ENCODE peak calls at places on chromosomes 4 and X, in eight cellular contexts. M is stomach, Q is sigmoid colon, B is endothelial cell of umbilical vein, C is transverse colon, N is SK-N-SH, W is upper lobe of left lung, P is GM23338. L is an unnamed sample.

GRCh38 chr4:7434766-7435150 is at the start of gene PSAPL1:
- DNase-seq in M (peak), Q (no peak), B (no peak), C (peak), N (peak), W (peak), P (peak), L (no peak)

GRCh38 chrX:40543661-40544328 is 37.0 kb upstream of the ATP6AP2 start:
- DNase-seq in M (no peak), Q (no peak), B (peak), C (no peak), N (peak), W (no peak), P (peak), L (no peak)

GRCh38 chr4:121455285-121455684 is 74.5 kb upstream of the QRFPR start:
- DNase-seq in M (no peak), Q (no peak), B (no peak), C (no peak), N (no peak), W (no peak), P (peak), L (no peak)

GRCh38 chrX:151880895-151881294 is 31.8 kb upstream of the MAGEA4 start:
- DNase-seq in M (no peak), Q (no peak), B (no peak), C (no peak), N (no peak), W (no peak), P (no peak), L (no peak)

GRCh38 chr4:108172780-108173598 is 4.3 kb upstream of the LEF1 start:
- DNase-seq in M (peak), Q (no peak), B (peak), C (peak), N (peak), W (no peak), P (peak), L (peak)

GRCh38 chr4:6748286-6748685 is 32.3 kb downstream of the BLOC1S4 start:
- DNase-seq in M (no peak), Q (no peak), B (no peak), C (no peak), N (no peak), W (no peak), P (no peak), L (no peak)

GRCh38 chrX:40325161-40325560 is 227.4 kb upstream of the BCOR start:
- DNase-seq in M (no peak), Q (no peak), B (no peak), C (no peak), N (no peak), W (no peak), P (no peak), L (no peak)

GRCh38 chr4:163332526-163333405 is at the start of gene NPY1R:
- DNase-seq in M (peak), Q (peak), B (peak), C (peak), N (peak), W (peak), P (peak), L (peak)

GRCh38 chr4:7198440-7199128 is 6.2 kb downstream of the SORCS2 start:
- DNase-seq in M (no peak), Q (peak), B (no peak), C (no peak), N (no peak), W (peak), P (no peak), L (no peak)

GRCh38 chr4:187604984-187605383 is 390.6 kb upstream of the ZFP42 start:
- DNase-seq in M (no peak), Q (no peak), B (no peak), C (no peak), N (no peak), W (no peak), P (peak), L (no peak)

GRCh38 chr4:100497729-100498250 is 20.0 kb downstream of the EMCN start:
- DNase-seq in M (no peak), Q (no peak), B (peak), C (no peak), N (no peak), W (no peak), P (no peak), L (no peak)
- H3K27ac ChIP-seq in M (no peak), Q (no peak), B (peak), C (no peak), N (no peak), W (no peak), P (no peak), L (peak)

GRCh38 chr4:140046573-140046972 is 107.4 kb downstream of the MAML3 start:
- DNase-seq in M (no peak), Q (no peak), B (peak), C (no peak), N (no peak), W (no peak), P (peak), L (no peak)

GRCh38 chr4:140047781-140048180 is 106.2 kb downstream of the MAML3 start:
- DNase-seq in M (no peak), Q (no peak), B (peak), C (no peak), N (no peak), W (no peak), P (peak), L (no peak)

GRCh38 chr4:140046037-140046436 is 107.9 kb downstream of the MAML3 start:
- DNase-seq in M (no peak), Q (no peak), B (peak), C (no peak), N (no peak), W (no peak), P (no peak), L (no peak)

GRCh38 chr4:140048419-140049022 is 105.5 kb downstream of the MAML3 start:
- DNase-seq in M (no peak), Q (no peak), B (peak), C (no peak), N (no peak), W (no peak), P (no peak), L (no peak)

GRCh38 chr4:140047017-140047640 is 106.9 kb downstream of the MAML3 start:
- DNase-seq in M (peak), Q (no peak), B (peak), C (no peak), N (no peak), W (no peak), P (peak), L (no peak)
- TF ChIP-seq POLR2AphosphoS5 in M (no peak), Q (no peak), B (no peak), C (no peak), N (no peak), W (no peak), P (no peak), L (no peak)

GRCh38 chr4:26049447-26049846 is 135.4 kb downstream of the SMIM20 start:
- DNase-seq in M (no peak), Q (no peak), B (no peak), C (no peak), N (no peak), W (no peak), P (no peak), L (no peak)
- H3K27ac ChIP-seq in M (peak), Q (peak), B (no peak), C (peak), N (no peak), W (peak), P (no peak), L (no peak)

DNA sequence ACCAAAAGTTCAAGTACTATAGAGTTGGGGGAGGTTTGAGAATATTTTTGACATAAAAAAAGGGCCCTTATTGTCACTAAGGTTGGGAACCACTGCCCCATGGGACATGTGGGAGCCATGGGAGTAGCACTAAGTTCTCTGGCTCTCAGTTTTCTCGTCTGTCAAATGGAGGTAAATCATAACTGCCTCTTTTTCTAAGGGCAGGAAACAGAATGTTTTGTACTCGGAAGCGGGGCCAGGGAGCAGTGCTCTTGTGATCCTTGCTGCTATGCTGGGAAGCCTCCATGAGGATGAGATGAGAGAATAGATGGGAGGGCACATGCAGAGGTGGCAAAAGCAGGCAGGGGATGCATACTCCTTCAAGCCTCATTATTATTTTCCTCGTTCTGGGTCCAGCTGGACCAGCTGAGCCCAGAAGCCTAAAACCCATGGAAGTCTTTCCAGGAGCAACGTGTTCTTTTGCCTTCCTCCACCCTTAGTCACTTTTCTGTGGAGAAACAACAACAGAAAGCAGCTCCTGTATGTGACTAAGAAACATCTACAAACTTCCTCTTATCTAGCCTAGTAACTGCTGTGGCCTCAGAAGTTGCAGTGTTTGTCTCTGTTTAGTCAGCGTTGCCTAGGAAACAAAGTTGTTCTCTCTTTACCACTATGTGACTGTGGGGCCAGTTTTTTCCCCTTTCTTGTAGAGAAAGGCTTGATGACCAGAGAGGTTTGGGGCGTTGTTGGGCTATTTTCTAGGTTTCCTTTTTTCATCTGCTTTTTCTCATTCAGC is 64.8 kb downstream of the TSC22D3 start:
- DNase-seq in M (no peak), Q (peak), B (peak), C (peak), N (no peak), W (peak), P (peak), L (no peak)
- TF ChIP-seq POLR2AphosphoS5 in M (no peak), Q (peak), B (no peak), C (peak), N (no peak), W (peak), P (no peak), L (no peak)

DNA sequence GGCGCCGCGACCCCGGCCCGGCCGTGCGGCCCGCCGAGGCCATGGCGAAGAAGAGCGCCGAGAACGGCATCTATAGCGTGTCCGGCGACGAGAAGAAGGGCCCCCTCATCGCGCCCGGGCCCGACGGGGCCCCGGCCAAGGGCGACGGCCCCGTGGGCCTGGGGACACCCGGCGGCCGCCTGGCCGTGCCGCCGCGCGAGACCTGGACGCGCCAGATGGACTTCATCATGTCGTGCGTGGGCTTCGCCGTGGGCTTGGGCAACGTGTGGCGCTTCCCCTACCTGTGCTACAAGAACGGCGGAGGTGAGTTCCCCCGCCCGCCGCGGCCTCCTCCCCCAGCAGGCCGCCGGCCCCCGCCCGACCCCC is 791 bp downstream of the SLC6A8 start:
- DNase-seq in M (no peak), Q (peak), B (no peak), C (no peak), N (no peak), W (no peak), P (no peak), L (no peak)
- H3K27ac ChIP-seq in M (no peak), Q (peak), B (no peak), C (peak), N (peak), W (no peak), P (no peak), L (no peak)

GRCh38 chrX:2500681-2501151 is at the start of the genes DHRSX and ZBED1:
- DNase-seq in M (peak), Q (no peak), B (no peak), C (peak), N (peak), W (peak), P (no peak), L (no peak)
- TF ChIP-seq POLR2AphosphoS5 in M (no peak), Q (no peak), B (peak), C (no peak), N (no peak), W (no peak), P (peak), L (no peak)

GRCh38 chr4:53321151-53321987 is 44.5 kb downstream of the SCFD2 start:
- DNase-seq in M (no peak), Q (no peak), B (peak), C (no peak), N (no peak), W (no peak), P (peak), L (peak)
- H3K27ac ChIP-seq in M (peak), Q (no peak), B (peak), C (no peak), N (peak), W (peak), P (no peak), L (peak)

GRCh38 chr4:1290165-1290977 is 680 bp downstream of the MAEA start:
- DNase-seq in M (peak), Q (no peak), B (peak), C (peak), N (no peak), W (peak), P (no peak), L (no peak)

GRCh38 chr4:1293981-1294380 is 4.3 kb downstream of the MAEA start:
- DNase-seq in M (peak), Q (peak), B (no peak), C (no peak), N (no peak), W (peak), P (no peak), L (no peak)

GRCh38 chr4:1291091-1291490 is 1.4 kb downstream of the MAEA start:
- DNase-seq in M (peak), Q (no peak), B (no peak), C (no peak), N (no peak), W (no peak), P (no peak), L (no peak)

GRCh38 chr4:1293531-1293941 is 3.8 kb downstream of the MAEA start:
- DNase-seq in M (no peak), Q (no peak), B (no peak), C (peak), N (no peak), W (peak), P (no peak), L (no peak)

DNA sequence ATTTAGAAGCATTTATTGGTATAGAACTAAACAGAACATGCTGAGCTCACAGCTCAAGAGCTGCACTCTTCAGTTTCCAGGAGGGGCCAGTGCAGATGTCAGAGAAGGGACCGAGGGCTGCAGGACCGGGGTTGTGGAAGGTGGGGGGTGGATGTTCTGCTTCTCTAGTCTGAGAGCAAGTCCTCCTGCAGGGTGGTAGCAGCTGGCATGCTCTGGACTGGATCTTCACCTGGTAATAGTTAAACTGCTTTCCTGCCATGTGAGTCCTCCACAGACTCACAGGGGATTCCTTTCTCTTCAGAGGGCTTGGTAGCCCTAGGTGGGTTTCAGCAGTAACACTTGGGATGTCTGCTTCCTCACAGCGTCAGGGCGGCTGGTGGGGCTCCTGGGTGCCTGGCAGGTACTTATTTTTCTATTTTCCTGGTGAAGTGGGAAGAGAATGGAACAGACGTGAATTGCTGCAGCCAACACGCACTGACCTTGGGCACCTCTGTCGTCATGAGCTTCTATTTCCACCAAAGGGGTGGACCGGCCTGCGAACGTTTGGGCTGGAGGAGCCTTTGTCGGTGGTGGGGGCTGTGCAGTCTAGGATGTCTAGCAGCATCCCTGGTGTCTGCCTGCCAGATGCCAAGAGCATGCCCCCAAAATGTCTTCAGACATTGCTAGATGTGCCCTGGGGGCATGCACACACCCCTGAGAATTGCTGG is 2.5 kb downstream of the MAEA start:
- DNase-seq in M (peak), Q (no peak), B (no peak), C (no peak), N (no peak), W (peak), P (no peak), L (no peak)
- TF ChIP-seq POLR2AphosphoS5 in M (no peak), Q (no peak), B (no peak), C (no peak), N (no peak), W (no peak), P (no peak), L (no peak)

GRCh38 chr4:42487230-42487629 is 89.9 kb downstream of the SHISA3 start:
- DNase-seq in M (no peak), Q (no peak), B (no peak), C (no peak), N (no peak), W (no peak), P (no peak), L (no peak)

GRCh38 chr4:42490015-42490414 is 92.7 kb downstream of the SHISA3 start:
- DNase-seq in M (no peak), Q (no peak), B (no peak), C (no peak), N (no peak), W (no peak), P (no peak), L (no peak)

GRCh38 chr4:42488554-42488953 is 91.3 kb downstream of the SHISA3 start:
- DNase-seq in M (no peak), Q (no peak), B (no peak), C (no peak), N (no peak), W (no peak), P (peak), L (no peak)

GRCh38 chr4:42488114-42488513 is 90.8 kb downstream of the SHISA3 start:
- DNase-seq in M (no peak), Q (no peak), B (no peak), C (no peak), N (no peak), W (no peak), P (no peak), L (no peak)

GRCh38 chr4:42489095-42489494 is 91.8 kb downstream of the SHISA3 start:
- DNase-seq in M (no peak), Q (no peak), B (no peak), C (no peak), N (no peak), W (no peak), P (peak), L (no peak)
- H3K27ac ChIP-seq in M (no peak), Q (no peak), B (no peak), C (no peak), N (no peak), W (no peak), P (peak), L (no peak)

L was measured in SK-N-MC.